ENCODE peak calls at places on chromosomes 16 and 17, in ten cellular contexts. A is GM12865; H is cardiac muscle cell; D is BJ; U is prostate gland; J is A549; F is GM10248; T is activated CD8-positive, alpha-beta T cell treated with anti-CD3 and anti-CD28 coated beads for 36 hours; C is RWPE1; B is foreskin fibroblast. P is an unnamed sample.

GRCh38 chr17:32771396-32771795 is 105.5 kb downstream of the MYO1D start:
- DNase-seq in D (no peak), J (peak), F (no peak), H (no peak), A (no peak), B (no peak), U (no peak), T (no peak), C (peak), P (no peak)

GRCh38 chr17:12790806-12791148 is 1.5 kb downstream of the ARHGAP44 start:
- DNase-seq in F (no peak), T (no peak), C (no peak), J (no peak), H (no peak), U (no peak), B (no peak), D (no peak), A (no peak), P (no peak)

GRCh38 chr16:50666658-50667496 is 14.2 kb downstream of the SNX20 start:
- DNase-seq in U (no peak), H (no peak), B (no peak), A (peak), J (no peak), C (no peak), T (peak), D (no peak), F (peak), P (no peak)

GRCh38 chr17:55577011-55577586 is 65.8 kb upstream of the SMIM36 start:
- DNase-seq in C (no peak), F (peak), U (no peak), J (no peak), T (peak), D (peak), B (peak), A (peak), H (peak), P (peak)

GRCh38 chr17:29195465-29196081 is 15.4 kb upstream of the MYO18A start:
- DNase-seq in J (no peak), D (no peak), T (peak), C (no peak), U (no peak), A (peak), B (no peak), H (no peak), F (peak), P (peak)

GRCh38 chr16:69482410-69482951 is 58.1 kb downstream of the CYB5B start:
- DNase-seq in A (no peak), D (no peak), T (no peak), U (peak), J (no peak), F (no peak), C (no peak), B (peak), H (peak), P (no peak)

GRCh38 chr17:66965801-66966528 is 1.5 kb downstream of the CACNG4 start:
- DNase-seq in D (no peak), B (no peak), H (no peak), A (no peak), T (peak), C (no peak), U (no peak), J (no peak), F (no peak), P (no peak)

GRCh38 chr16:75379911-75380847 is 53.1 kb downstream of the CFDP1 start:
- DNase-seq in A (peak), H (no peak), U (no peak), B (no peak), C (no peak), J (no peak), F (peak), D (no peak), T (peak), P (no peak)

GRCh38 chr17:50094753-50095616 is at the start of gene PDK2:
- DNase-seq in A (peak), C (peak), F (peak), D (peak), B (peak), T (peak), J (peak), H (peak), U (peak), P (peak)

GRCh38 chr16:67936124-67936875 is at the start of gene PSMB10:
- DNase-seq in T (peak), B (no peak), C (peak), J (peak), F (peak), H (peak), U (peak), A (peak), D (no peak), P (no peak)

GRCh38 chr17:48441231-48441711 is 11.3 kb upstream of the SKAP1 start:
- DNase-seq in H (peak), J (no peak), C (no peak), B (no peak), U (no peak), F (peak), D (no peak), T (peak), A (peak), P (no peak)

GRCh38 chr17:49887744-49888360 is 40.0 kb upstream of the TAC4 start:
- DNase-seq in C (peak), F (no peak), J (no peak), U (peak), D (no peak), T (no peak), B (no peak), A (no peak), H (no peak), P (no peak)

GRCh38 chr16:27202923-27203428 is 350 bp upstream of the KDM8 start:
- DNase-seq in J (no peak), D (no peak), A (no peak), H (no peak), U (no peak), C (no peak), T (no peak), F (no peak), B (no peak), P (no peak)

GRCh38 chr17:62705116-62705515 is 77.6 kb downstream of the MRC2 start:
- DNase-seq in U (no peak), J (no peak), F (no peak), C (no peak), H (peak), B (no peak), D (no peak), T (no peak), A (no peak), P (no peak)

GRCh38 chr16:11252482-11252931 is 3.5 kb downstream of the SOCS1 start:
- DNase-seq in U (no peak), B (no peak), H (no peak), A (no peak), C (no peak), F (no peak), J (no peak), D (no peak), T (peak), P (no peak)

GRCh38 chr17:82751171-82751570 is 694 bp upstream of the TBCD start:
- DNase-seq in C (peak), B (no peak), D (no peak), U (no peak), T (no peak), F (no peak), J (no peak), A (no peak), H (no peak), P (no peak)

GRCh38 chr17:47789611-47790520 is 31.7 kb downstream of the OSBPL7 start:
- DNase-seq in B (peak), F (peak), T (peak), J (peak), A (peak), U (no peak), H (peak), C (peak), D (no peak), P (peak)

GRCh38 chr16:31129568-31130335 is 5.8 kb downstream of the PRSS8 start:
- DNase-seq in F (no peak), C (no peak), B (no peak), T (no peak), D (no peak), U (peak), J (no peak), H (peak), A (no peak), P (no peak)

GRCh38 chr17:61362852-61363600 is 36.6 kb upstream of the TBX2 start:
- DNase-seq in B (no peak), A (no peak), H (no peak), J (no peak), C (no peak), D (no peak), U (no peak), T (no peak), F (no peak), P (no peak)

GRCh38 chr16:19242186-19242585 is 43.3 kb upstream of the CLEC19A start:
- DNase-seq in T (no peak), F (no peak), D (no peak), C (no peak), U (no peak), H (no peak), A (no peak), B (no peak), J (no peak), P (no peak)

GRCh38 chr16:26930776-26931175 is 136.0 kb upstream of the C16orf82 start:
- DNase-seq in J (no peak), H (no peak), B (no peak), U (no peak), D (no peak), C (no peak), F (no peak), A (no peak), T (no peak), P (no peak)

GRCh38 chr16:57313509-57313908 is 29.0 kb upstream of the PLLP start:
- DNase-seq in J (no peak), H (no peak), C (no peak), T (no peak), D (no peak), B (no peak), U (no peak), F (no peak), A (no peak), P (no peak)

GRCh38 chr16:64711026-64711425 is 410.8 kb downstream of the CDH11 start:
- DNase-seq in F (no peak), U (no peak), J (no peak), C (no peak), B (no peak), D (peak), H (peak), T (no peak), A (no peak), P (no peak)

GRCh38 chr16:32116080-32116479 is 137.0 kb upstream of the TP53TG3D start:
- DNase-seq in A (no peak), J (no peak), D (no peak), B (peak), C (no peak), T (peak), F (peak), H (peak), U (no peak), P (no peak)

GRCh38 chr17:7842950-7843535 is 9.0 kb downstream of the KDM6B start:
- DNase-seq in D (no peak), B (peak), T (no peak), U (peak), F (no peak), J (peak), A (peak), C (no peak), H (peak), P (peak)

GRCh38 chr16:30948956-30949654 is at the start of gene ORAI3:
- DNase-seq in F (peak), A (peak), C (peak), T (peak), B (peak), D (no peak), U (peak), H (peak), J (peak), P (peak)

GRCh38 chr17:64736804-64737492 is 74.8 kb upstream of the SMURF2 start:
- DNase-seq in H (peak), A (peak), F (no peak), D (no peak), C (no peak), B (peak), U (peak), T (peak), J (no peak), P (peak)

GRCh38 chr16:73172621-73173312 is 124.8 kb upstream of the ZFHX3 start:
- DNase-seq in T (no peak), F (no peak), J (peak), A (no peak), B (peak), H (peak), C (peak), U (peak), D (peak), P (peak)
- TF ChIP-seq CTCF in T (no peak), F (no peak), J (peak), A (no peak), B (peak), H (peak), C (no peak), U (peak), D (peak), P (peak)

GRCh38 chr16:89985219-89985618 is 34.0 kb downstream of the DBNDD1 start:
- DNase-seq in J (no peak), U (no peak), H (no peak), C (no peak), F (no peak), T (no peak), B (no peak), D (no peak), A (no peak), P (no peak)

GRCh38 chr16:89983550-89983949 is 35.0 kb downstream of the DEF8 start:
- DNase-seq in T (peak), A (no peak), H (no peak), B (no peak), C (no peak), D (no peak), U (no peak), F (no peak), J (no peak), P (no peak)

GRCh38 chr16:89982318-89982717 is 33.8 kb downstream of the DEF8 start:
- DNase-seq in B (no peak), A (no peak), C (no peak), J (no peak), U (no peak), D (no peak), F (no peak), H (no peak), T (no peak), P (no peak)

GRCh38 chr16:89984215-89984614 is 35.0 kb downstream of the DBNDD1 start:
- DNase-seq in A (no peak), B (no peak), T (no peak), J (no peak), H (no peak), C (no peak), F (no peak), U (no peak), D (no peak), P (no peak)

GRCh38 chr16:89981414-89981813 is 32.9 kb downstream of the DEF8 start:
- DNase-seq in B (no peak), H (no peak), D (no peak), C (no peak), F (peak), T (peak), J (no peak), U (no peak), A (peak), P (no peak)
- TF ChIP-seq CTCF in B (no peak), H (no peak), D (no peak), C (no peak), F (no peak), T (no peak), J (no peak), U (no peak), A (no peak), P (no peak)

DNA sequence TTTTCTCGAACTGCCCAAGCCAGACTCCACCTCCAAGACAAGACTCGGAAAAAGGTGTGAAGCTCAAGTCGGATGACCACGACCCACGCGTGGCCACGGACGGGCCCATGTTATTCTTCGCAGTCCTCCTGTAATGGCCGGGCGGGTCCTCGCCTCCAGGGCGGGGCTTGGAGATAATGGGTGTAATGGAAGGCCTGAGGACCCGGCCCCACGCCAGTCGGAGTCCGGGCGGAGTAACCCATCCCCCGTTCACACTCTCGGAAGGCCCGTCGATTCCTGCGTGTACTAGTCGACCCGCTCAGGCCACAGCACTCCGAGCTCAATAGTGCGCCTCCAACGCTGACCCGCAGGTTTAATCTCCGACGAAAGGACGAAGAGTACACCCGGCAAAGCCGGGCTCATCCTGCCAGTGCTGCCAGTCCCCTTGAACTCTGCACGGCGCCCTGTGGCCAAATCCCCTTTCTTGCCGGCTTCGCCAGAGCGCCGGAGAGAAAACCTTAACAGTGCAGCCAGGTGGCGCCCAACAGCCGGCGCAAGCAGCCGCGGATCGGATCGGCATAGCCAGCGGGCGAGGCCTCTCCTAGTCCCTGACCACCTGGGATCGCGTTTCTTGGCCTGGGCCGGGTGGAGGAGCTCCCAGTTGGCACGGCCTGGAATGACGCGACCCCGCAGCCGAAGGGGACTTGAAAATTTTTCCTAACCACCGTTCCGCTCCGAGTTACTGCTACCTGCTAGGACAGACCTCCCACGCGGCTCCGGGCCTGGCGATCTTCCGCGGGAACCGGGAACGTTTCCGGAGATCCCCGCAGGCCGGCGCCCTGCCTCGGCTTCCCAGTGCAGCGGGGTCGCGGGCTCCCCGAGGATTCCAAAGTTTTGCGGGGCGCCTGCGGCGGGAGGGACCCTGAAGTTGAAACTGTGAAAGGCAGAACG is 762.0 kb downstream of the KCNJ18 start:
- DNase-seq in U (no peak), F (no peak), T (no peak), C (no peak), D (no peak), B (no peak), J (no peak), A (no peak), H (no peak), P (no peak)
- TF ChIP-seq CTCF in U (no peak), F (no peak), T (no peak), C (no peak), D (no peak), B (no peak), J (no peak), A (no peak), H (no peak), P (no peak)

DNA sequence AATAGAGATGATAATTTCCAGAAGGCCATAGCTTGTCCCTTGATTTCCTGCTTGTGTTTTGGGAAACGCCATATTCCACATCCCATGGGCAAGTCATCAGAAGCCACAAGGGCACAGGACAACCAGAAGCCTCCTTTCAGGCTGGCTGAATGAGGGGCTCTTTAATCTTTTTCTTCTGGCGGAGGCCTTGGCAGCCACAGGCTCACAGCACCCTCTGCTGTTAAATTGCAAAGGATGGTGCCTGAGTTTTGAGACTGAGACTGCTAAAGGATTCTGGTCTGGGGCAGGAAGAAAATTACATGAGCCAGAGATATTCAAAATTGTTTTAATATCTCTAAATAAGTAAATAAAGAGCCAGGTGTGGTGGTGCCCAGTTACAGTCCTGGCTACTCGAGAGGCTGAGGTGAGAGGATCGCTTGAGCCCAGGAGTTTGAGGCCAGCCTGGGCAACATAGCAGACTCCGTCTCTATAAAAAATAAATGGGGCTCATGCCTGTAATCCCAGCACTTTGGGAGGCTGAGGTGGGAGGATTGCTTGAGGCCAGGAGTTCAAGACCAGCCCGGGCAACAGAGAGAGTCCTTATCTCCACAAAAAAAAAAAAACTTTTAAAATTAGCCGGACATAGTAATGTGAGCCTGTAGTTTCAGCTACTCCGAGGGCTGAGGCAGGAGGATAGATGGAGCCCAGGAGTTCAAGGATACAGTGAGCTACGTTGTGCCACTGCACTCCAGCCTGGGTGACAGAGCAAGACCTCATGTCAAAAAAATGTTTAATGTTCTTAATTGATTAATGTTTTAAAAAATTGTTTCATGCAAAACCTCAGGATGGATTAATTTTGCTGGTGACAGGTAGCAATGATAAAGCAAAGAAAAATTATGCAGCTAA is 26.3 kb downstream of the AARSD1 start:
- DNase-seq in D (peak), F (peak), U (no peak), A (peak), J (peak), H (peak), T (peak), C (peak), B (peak), P (peak)
- TF ChIP-seq CTCF in D (peak), F (peak), U (peak), A (peak), J (peak), H (peak), T (peak), C (peak), B (peak), P (peak)

GRCh38 chr16:17416461-17417221 is 54.1 kb downstream of the XYLT1 start:
- DNase-seq in D (no peak), C (no peak), J (no peak), H (peak), U (no peak), F (peak), B (peak), A (peak), T (peak), P (no peak)
- TF ChIP-seq CTCF in D (peak), C (no peak), J (no peak), H (peak), U (no peak), F (peak), B (no peak), A (peak), T (peak), P (no peak)

GRCh38 chr17:74118504-74118903 is 85.0 kb upstream of the RPL38 start:
- DNase-seq in J (peak), B (no peak), A (peak), C (no peak), T (no peak), H (peak), D (no peak), U (no peak), F (no peak), P (no peak)
- TF ChIP-seq CTCF in J (no peak), B (no peak), A (no peak), C (no peak), T (no peak), H (peak), D (no peak), U (no peak), F (no peak), P (no peak)

DNA sequence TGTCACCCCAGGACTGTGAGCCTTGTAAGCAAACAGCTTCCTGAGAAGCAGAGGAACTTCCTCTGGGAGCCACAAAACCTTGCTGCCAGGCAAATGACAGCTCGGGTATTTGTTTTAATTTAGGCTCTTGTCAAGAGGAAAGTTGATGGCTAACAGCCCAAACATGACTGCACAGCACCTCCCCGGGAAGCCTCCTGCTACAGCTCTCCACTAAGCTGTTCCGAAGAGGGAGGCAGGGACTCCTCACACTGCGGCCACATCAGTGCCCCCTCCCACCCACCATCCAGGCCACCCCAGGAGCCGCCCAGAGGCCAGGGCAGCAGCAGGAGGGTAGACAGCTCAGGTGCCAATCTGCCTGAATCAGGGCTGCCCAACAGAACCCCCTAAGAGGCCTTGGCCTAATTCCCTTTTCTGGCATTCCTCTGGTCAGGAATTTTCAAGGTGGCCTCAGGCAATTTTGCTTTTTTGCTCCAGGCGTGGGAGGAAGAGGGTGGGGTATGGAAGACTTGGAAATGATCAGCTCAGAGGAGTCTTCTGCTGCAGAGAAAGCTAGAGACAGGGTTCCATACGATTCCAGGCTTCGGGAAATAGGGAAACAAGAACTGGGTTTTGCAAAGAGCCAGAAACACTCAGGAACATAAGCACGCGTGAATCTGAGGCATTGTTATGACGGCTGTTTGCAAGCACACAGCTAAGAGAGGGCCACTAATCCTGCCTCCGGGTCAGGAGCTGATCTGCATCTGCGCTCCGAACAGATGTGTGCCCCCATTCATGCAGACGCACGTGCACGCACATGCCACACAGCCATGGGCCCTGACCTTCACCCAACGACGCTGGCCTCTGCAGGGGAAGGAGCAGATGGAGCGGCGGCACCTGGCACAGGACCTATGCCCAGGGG is 2.4 kb downstream of the ABR start:
- DNase-seq in H (peak), F (no peak), J (no peak), U (no peak), C (no peak), A (no peak), D (no peak), B (peak), T (no peak), P (no peak)
- TF ChIP-seq CTCF in H (no peak), F (no peak), J (no peak), U (no peak), C (no peak), A (no peak), D (no peak), B (no peak), T (no peak), P (no peak)

P was measured in HFFc6.